ENCODE peak calls at places on chromosomes 6 and 20, in nine cellular contexts. P, T, L, Y, C, R, K, G and Z are unnamed samples.

GRCh38 chr6:125212377-125212776 is 58.8 kb downstream of the TPD52L1 start:
- DNase-seq in C (no peak), L (no peak), K (no peak), R (no peak), T (no peak), G (no peak), Y (no peak), P (no peak), Z (no peak)

GRCh38 chr20:22805219-22805618 is 220.8 kb upstream of the FOXA2 start:
- DNase-seq in R (peak; percentile 55), P (peak; percentile 33), Y (no peak), K (peak; percentile 95), C (peak; percentile 32), T (no peak), L (no peak), G (peak; percentile 80), Z (no peak)

GRCh38 chr6:11381801-11382513 is 149.5 kb upstream of the NEDD9 start:
- DNase-seq in C (no peak), Y (peak; percentile 19), T (peak; percentile 91), L (peak; percentile 67), P (no peak), G (no peak), R (peak; percentile 57), K (no peak), Z (peak; percentile 66)

GRCh38 chr20:35447082-35447789 is 8.2 kb upstream of the CEP250 start:
- DNase-seq in C (peak; percentile 97), R (peak; percentile 96), P (peak; percentile 96), Y (peak; percentile 9), T (peak; percentile 94), K (peak; percentile 85), L (peak; percentile 91), G (peak; percentile 86), Z (peak; percentile 90)

GRCh38 chr6:1334725-1335124 is 22.8 kb downstream of the FOXQ1 start:
- DNase-seq in Y (no peak), C (no peak), T (no peak), P (no peak), L (no peak), G (no peak), K (no peak), R (no peak), Z (no peak)

GRCh38 chr6:6781172-6781876 is 192.8 kb downstream of the LY86 start:
- DNase-seq in C (no peak), P (peak; percentile 82), R (peak; percentile 94), T (no peak), Y (no peak), G (peak; percentile 95), L (no peak), K (peak; percentile 86), Z (no peak)

GRCh38 chr6:63576985-63577712 is 4.9 kb downstream of the LOC128125822 start:
- DNase-seq in P (no peak), L (no peak), K (no peak), Y (no peak), R (no peak), G (no peak), T (no peak), C (no peak), Z (no peak)

GRCh38 chr20:54067606-54068174 is 2.7 kb downstream of the BCAS1 start:
- DNase-seq in C (no peak), L (no peak), P (peak; percentile 100), K (peak; percentile 7), G (peak; percentile 57), T (no peak), R (no peak), Y (no peak), Z (no peak)

GRCh38 chr6:156250593-156250992 is 526.6 kb upstream of the ARID1B start:
- DNase-seq in P (no peak), R (no peak), C (no peak), L (no peak), T (no peak), Y (no peak), G (no peak), K (no peak), Z (no peak)

GRCh38 chr6:21348462-21349195 is 244.9 kb upstream of the SOX4 start:
- DNase-seq in Y (no peak), R (no peak), P (peak; percentile 68), L (no peak), T (no peak), C (peak; percentile 51), G (no peak), K (peak; percentile 45), Z (no peak)

GRCh38 chr6:43070028-43070632 is 6.0 kb upstream of the PTK7 start:
- DNase-seq in L (no peak), T (no peak), Y (no peak), C (no peak), R (no peak), P (peak; percentile 56), G (peak; percentile 65), K (peak; percentile 86), Z (no peak)

GRCh38 chr6:48067148-48067709 is 43.8 kb downstream of the PTCHD4 start:
- DNase-seq in L (no peak), R (no peak), G (no peak), Y (no peak), K (no peak), P (no peak), T (no peak), C (no peak), Z (no peak)

GRCh38 chr6:150029749-150030148 is 4.4 kb upstream of the RAET1L start:
- DNase-seq in C (no peak), Y (no peak), L (no peak), G (no peak), K (no peak), P (no peak), T (no peak), R (peak; percentile 14), Z (no peak)

GRCh38 chr6:163949367-163949766 is 534.8 kb downstream of the QKI start:
- DNase-seq in K (no peak), Y (no peak), P (no peak), C (no peak), T (no peak), R (no peak), L (no peak), G (no peak), Z (no peak)

GRCh38 chr6:113953346-113953745 is 17.6 kb downstream of the HDAC2 start:
- DNase-seq in R (no peak), T (no peak), C (no peak), P (peak; percentile 53), G (no peak), Y (no peak), K (peak; percentile 33), L (no peak), Z (no peak)

GRCh38 chr6:6717953-6718352 is 129.4 kb downstream of the LY86 start:
- DNase-seq in G (peak; percentile 23), P (no peak), R (peak; percentile 73), K (peak; percentile 55), T (no peak), C (no peak), Y (no peak), L (no peak), Z (no peak)

GRCh38 chr6:99334526-99335127 is 14.8 kb downstream of the FAXC start:
- DNase-seq in L (no peak), K (peak; percentile 70), G (peak; percentile 72), T (no peak), R (peak; percentile 57), P (peak; percentile 64), C (no peak), Y (no peak), Z (no peak)

GRCh38 chr6:102114402-102114801 is 720.9 kb downstream of the GRIK2 start:
- DNase-seq in T (no peak), C (peak; percentile 6), P (peak; percentile 27), K (no peak), Y (no peak), L (no peak), R (no peak), G (peak; percentile 14), Z (no peak)
- TF ChIP-seq CTCF in T (no peak), C (peak; percentile 37), P (peak; percentile 53), K (no peak), Y (no peak), L (no peak), R (no peak), G (peak; percentile 20), Z (no peak)

GRCh38 chr6:32622545-32623401 is 14.4 kb upstream of the HLA-DQA1 start:
- DNase-seq in C (peak; percentile 35), K (peak; percentile 35), R (no peak), P (peak; percentile 18), L (peak; percentile 33), G (peak; percentile 37), T (peak; percentile 81), Y (no peak), Z (peak; percentile 37)
- TF ChIP-seq CTCF in C (peak; percentile 63), K (peak; percentile 48), R (peak; percentile 24), P (peak; percentile 47), L (peak; percentile 47), G (no peak), T (no peak), Y (no peak), Z (peak; percentile 36)

GRCh38 chr6:117955684-117956083 is 48.6 kb downstream of the SLC35F1 start:
- DNase-seq in Y (no peak), C (no peak), T (no peak), L (no peak), R (no peak), G (no peak), K (no peak), P (no peak), Z (no peak)

GRCh38 chr6:117947234-117947633 is 40.2 kb downstream of the SLC35F1 start:
- DNase-seq in T (no peak), P (no peak), C (no peak), R (no peak), Y (no peak), L (no peak), K (no peak), G (no peak), Z (no peak)

GRCh38 chr6:117956386-117956785 is 49.3 kb downstream of the SLC35F1 start:
- DNase-seq in C (no peak), P (peak; percentile 5), K (no peak), G (no peak), Y (no peak), L (no peak), R (no peak), T (no peak), Z (no peak)

DNA sequence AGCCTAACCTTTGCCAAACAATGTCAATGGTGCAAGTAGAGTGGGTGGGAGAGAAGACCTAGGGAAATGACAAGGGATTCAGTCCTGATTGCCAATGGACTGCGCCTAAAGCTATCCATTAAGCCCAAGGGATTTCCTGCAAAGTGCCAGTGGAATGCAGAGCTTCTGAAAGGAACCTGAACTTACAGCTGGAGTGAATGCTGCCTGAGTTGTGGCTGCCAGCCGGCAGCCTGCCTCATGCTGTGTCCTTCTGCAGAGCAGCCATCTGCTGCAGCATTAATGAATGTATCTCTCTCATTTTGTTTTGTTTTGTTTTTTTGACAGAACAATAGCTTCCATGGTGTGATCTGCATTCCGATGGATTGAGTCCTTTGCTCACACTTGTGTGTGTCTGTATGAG is 44.7 kb downstream of the SLC35F1 start:
- DNase-seq in Y (no peak), K (no peak), P (no peak), L (no peak), C (peak; percentile 12), G (no peak), R (no peak), T (no peak), Z (no peak)
- TF ChIP-seq CTCF in Y (no peak), K (no peak), P (no peak), L (no peak), C (no peak), G (no peak), R (no peak), T (no peak), Z (no peak)

GRCh38 chr6:73452107-73452461 is at the start of gene CGAS:
- DNase-seq in Y (peak; percentile 46), L (peak; percentile 76), K (peak; percentile 66), R (peak; percentile 81), P (peak; percentile 75), G (peak; percentile 91), C (no peak), T (peak; percentile 96), Z (peak; percentile 64)

GRCh38 chr6:73455865-73456629 is 4.0 kb upstream of the CGAS start:
- DNase-seq in P (no peak), T (no peak), R (no peak), L (no peak), C (no peak), K (peak; percentile 91), G (peak; percentile 90), Y (no peak), Z (no peak)

GRCh38 chr6:73451166-73452106 is 661 bp downstream of the CGAS start:
- DNase-seq in K (peak; percentile 49), G (peak; percentile 54), P (peak; percentile 35), T (peak; percentile 92), C (peak; percentile 34), R (no peak), L (peak; percentile 49), Y (no peak), Z (peak; percentile 41)
- TF ChIP-seq CTCF in K (no peak), G (no peak), P (no peak), T (no peak), C (no peak), R (no peak), L (no peak), Y (no peak), Z (no peak)